ENCODE peak calls at places on chromosome 1, in five cellular contexts. D is left ventricle myocardium inferior; J is CD8-positive, alpha-beta T cell; Y is pancreas; Z is brain microvascular endothelial cell. E is an unnamed sample.

GRCh38 chr1:199272690-199273089 is 633.9 kb downstream of the PTPRC start:
- DNase-seq in Z (peak; percentile 93), D (no peak), Y (peak; percentile 61), J (no peak), E (peak; percentile 81)

GRCh38 chr1:88422037-88422436 is 262.0 kb upstream of the PKN2 start:
- DNase-seq in J (no peak), Z (no peak), Y (no peak), D (no peak), E (no peak)

GRCh38 chr1:231192620-231193163 is 30.8 kb downstream of the TRIM67 start:
- DNase-seq in Z (no peak), D (peak; percentile 51), J (no peak), Y (peak; percentile 79), E (no peak)

GRCh38 chr1:203291201-203292096 is 13.9 kb upstream of the BTG2 start:
- DNase-seq in Z (no peak), Y (peak; percentile 57), D (no peak), J (no peak), E (no peak)

GRCh38 chr1:19705464-19705863 is 40.8 kb downstream of the HTR6 start:
- DNase-seq in Z (no peak), D (no peak), J (no peak), Y (no peak), E (no peak)

GRCh38 chr1:8040586-8040985 is 14.5 kb upstream of the ERRFI1 start:
- DNase-seq in Y (peak; percentile 88), Z (peak; percentile 97), J (no peak), D (peak; percentile 53), E (peak; percentile 98)

GRCh38 chr1:33099290-33100118 is 18.6 kb downstream of the AZIN2 start:
- DNase-seq in D (no peak), Y (no peak), Z (peak; percentile 100), J (peak; percentile 82), E (peak; percentile 100)

GRCh38 chr1:153699116-153699515 is 20.6 kb downstream of the NPR1 start:
- DNase-seq in Y (no peak), Z (peak; percentile 16), J (no peak), D (no peak), E (no peak)

GRCh38 chr1:100430368-100430767 is 78.1 kb downstream of the CDC14A start:
- DNase-seq in D (no peak), J (no peak), Z (no peak), Y (no peak), E (no peak)

GRCh38 chr1:244801246-244801645 is 34.2 kb upstream of the COX20 start:
- DNase-seq in Z (peak; percentile 12), Y (peak; percentile 31), D (no peak), J (peak; percentile 71), E (no peak)

GRCh38 chr1:61370177-61370907 is 288.0 kb downstream of the NFIA start:
- DNase-seq in Z (no peak), D (no peak), J (no peak), Y (no peak), E (no peak)

GRCh38 chr1:24714859-24715520 is 30.3 kb upstream of the CLIC4 start:
- DNase-seq in J (no peak), Y (no peak), Z (no peak), D (no peak), E (no peak)

GRCh38 chr1:84771895-84772294 is 81.6 kb upstream of the SSX2IP start:
- DNase-seq in D (no peak), Y (no peak), J (no peak), Z (no peak), E (no peak)

GRCh38 chr1:86812286-86812685 is 101.6 kb downstream of the SELENOF start:
- DNase-seq in Y (no peak), Z (no peak), J (no peak), D (no peak), E (no peak)

GRCh38 chr1:153341431-153341934 is 7.2 kb downstream of the PGLYRP4 start:
- DNase-seq in J (no peak), Z (no peak), D (no peak), Y (no peak), E (no peak)

GRCh38 chr1:157773723-157774350 is 3.1 kb downstream of the FCRL2 start:
- DNase-seq in J (no peak), Y (no peak), Z (no peak), D (no peak), E (no peak)

GRCh38 chr1:155513300-155513926 is 49.2 kb downstream of the ASH1L start:
- DNase-seq in Z (peak; percentile 16), D (no peak), J (no peak), Y (no peak), E (no peak)

GRCh38 chr1:159960721-159961381 is 6.8 kb upstream of the SLAMF9 start:
- DNase-seq in Z (peak; percentile 7), Y (no peak), J (no peak), D (peak; percentile 33), E (peak; percentile 46)

GRCh38 chr1:117534995-117535467 is 70.8 kb upstream of the TENT5C start:
- DNase-seq in Y (peak; percentile 66), Z (peak; percentile 62), D (no peak), J (peak; percentile 69), E (peak; percentile 30)

GRCh38 chr1:9909222-9910046 is 635 bp downstream of the CTNNBIP1 start:
- DNase-seq in Z (no peak), D (peak; percentile 23), Y (peak; percentile 51), J (peak; percentile 60), E (no peak)

GRCh38 chr1:85577421-85578320 is 2.9 kb upstream of the CCN1 start:
- DNase-seq in Z (peak; percentile 83), D (peak; percentile 39), Y (peak; percentile 22), J (no peak), E (peak; percentile 58)

GRCh38 chr1:108816049-108816882 is 40.6 kb downstream of the AKNAD1 start:
- DNase-seq in Z (peak; percentile 91), J (no peak), Y (peak; percentile 76), D (peak; percentile 66), E (peak; percentile 71)

GRCh38 chr1:165827199-165828102 is at the start of gene UCK2:
- DNase-seq in Z (peak; percentile 64), D (peak; percentile 77), Y (peak; percentile 86), J (peak; percentile 74), E (no peak)

GRCh38 chr1:86773331-86774288 is 69.2 kb downstream of the SH3GLB1 start:
- DNase-seq in Y (no peak), D (no peak), J (no peak), Z (no peak), E (no peak)

GRCh38 chr1:176119549-176119948 is 87.5 kb downstream of the COP1 start:
- DNase-seq in J (no peak), Y (no peak), Z (no peak), D (no peak), E (no peak)

GRCh38 chr1:57468661-57469523 is 45.0 kb upstream of the DAB1 start:
- DNase-seq in J (no peak), Y (no peak), D (no peak), Z (peak; percentile 6), E (peak; percentile 44)

GRCh38 chr1:109618614-109619404 is 607 bp downstream of the GNAT2 start:
- DNase-seq in D (no peak), J (no peak), Y (peak; percentile 18), Z (no peak), E (no peak)

GRCh38 chr1:170716835-170717429 is 53.0 kb downstream of the PRRX1 start:
- DNase-seq in Z (no peak), D (no peak), Y (no peak), J (no peak), E (no peak)

DNA sequence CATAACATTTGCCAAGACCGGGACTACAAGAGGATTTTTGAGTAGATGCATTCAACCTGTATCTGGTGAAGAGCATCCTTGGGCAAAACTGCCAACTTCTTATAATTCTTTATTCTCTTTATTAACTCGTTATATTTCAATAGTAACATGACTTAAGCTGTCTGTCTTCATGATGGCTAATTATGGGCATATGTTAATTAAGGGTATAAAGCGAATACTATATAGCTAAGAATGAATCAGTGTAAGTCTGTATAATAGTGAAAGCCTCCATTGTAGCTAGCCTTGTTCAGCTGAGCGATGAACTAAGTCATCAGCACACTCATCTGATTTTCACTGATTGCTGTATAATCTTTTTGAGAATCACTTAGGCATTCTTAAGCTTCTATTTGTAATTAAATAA is 41.9 kb downstream of the XCL1 start:
- DNase-seq in Y (no peak), J (no peak), D (no peak), Z (no peak), E (no peak)
- H3K4me3 ChIP-seq in Y (no peak overlapping the region), J (no peak overlapping the region), D (no peak overlapping the region), Z (no peak overlapping the region), E (no peak overlapping the region)

DNA sequence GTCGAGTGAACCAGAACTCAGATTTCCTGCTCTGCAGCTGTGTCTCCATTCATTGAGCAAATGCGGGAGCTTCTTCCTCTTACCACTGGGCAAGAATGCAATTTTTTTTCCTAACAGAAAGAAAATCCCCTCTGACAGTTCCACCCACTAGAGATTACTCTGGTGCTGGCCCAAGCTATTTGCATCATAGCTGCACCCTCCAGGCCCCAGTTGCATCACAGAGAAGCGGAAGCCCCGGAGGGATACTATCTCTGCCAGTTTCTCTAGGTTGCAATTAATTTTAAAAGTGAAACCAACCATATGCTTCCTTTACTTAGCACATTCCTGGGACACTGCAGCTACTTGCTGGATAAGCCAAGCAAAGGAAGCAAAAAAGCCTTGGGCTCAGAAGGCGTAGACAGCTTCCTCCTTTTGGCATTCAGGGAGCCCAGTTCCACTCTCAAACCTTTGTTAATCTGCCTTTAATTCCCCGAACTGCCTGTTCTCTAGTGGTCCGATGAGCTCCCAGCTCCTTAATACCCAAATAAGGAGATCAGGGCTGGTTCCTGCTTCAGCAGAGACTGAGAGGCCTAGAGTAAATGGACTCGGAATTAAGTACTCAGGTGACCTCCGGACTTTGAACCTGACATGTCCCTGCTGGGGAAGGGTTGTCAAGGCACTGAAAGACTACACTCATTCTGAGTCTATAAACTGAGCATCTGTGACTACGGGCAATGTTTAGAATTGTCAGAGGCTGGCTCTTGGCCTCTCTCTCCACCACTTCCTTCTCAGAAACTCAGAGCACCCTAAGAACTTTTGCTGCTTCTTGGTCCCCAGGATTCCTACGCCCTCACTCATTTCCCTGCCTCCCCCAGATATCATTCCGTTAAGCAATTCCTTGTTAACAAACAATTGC is 72.5 kb upstream of the TNFSF18 start:
- DNase-seq in Z (peak; percentile 79), Y (peak; percentile 26), D (peak; percentile 64), J (no peak), E (peak; percentile 92)
- H3K4me3 ChIP-seq in Z (no peak overlapping the region), Y (no peak overlapping the region), D (peak overlapping the region; percentile 48), J (no peak overlapping the region), E (peak overlapping the region; percentile 25)

DNA sequence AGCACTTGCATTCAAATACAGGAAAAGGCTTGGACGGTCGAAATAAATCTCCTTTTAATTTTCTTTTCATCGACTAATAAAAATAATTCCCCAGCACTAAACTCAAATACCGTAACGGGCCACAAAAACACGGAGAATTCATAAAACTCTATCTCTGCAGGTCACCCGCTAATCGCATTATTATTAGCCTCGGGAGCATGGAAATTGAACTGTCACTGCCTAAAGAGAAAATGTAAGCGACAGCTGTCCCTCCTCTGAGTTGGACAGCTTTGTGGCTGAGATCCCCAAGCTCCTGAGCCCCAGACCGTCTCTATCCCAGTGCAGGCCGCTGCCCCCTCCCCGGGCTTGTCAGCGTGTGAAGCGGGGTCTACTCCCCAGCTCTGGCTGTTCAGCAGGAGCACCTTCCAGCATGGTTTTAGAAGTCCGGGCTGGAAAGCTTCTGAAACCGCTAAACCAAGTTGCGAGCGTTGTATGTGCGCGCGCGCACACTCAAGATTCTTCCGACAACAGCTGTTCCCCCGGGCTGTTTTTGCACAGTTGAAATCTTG is 1.8 kb downstream of the TBX15 start:
- DNase-seq in Y (no peak), J (no peak), Z (no peak), D (no peak), E (no peak)
- H3K4me3 ChIP-seq in Y (no peak overlapping the region), J (no peak overlapping the region), Z (peak overlapping the region; percentile 64), D (peak overlapping the region; percentile 65), E (peak overlapping the region; percentile 73)

DNA sequence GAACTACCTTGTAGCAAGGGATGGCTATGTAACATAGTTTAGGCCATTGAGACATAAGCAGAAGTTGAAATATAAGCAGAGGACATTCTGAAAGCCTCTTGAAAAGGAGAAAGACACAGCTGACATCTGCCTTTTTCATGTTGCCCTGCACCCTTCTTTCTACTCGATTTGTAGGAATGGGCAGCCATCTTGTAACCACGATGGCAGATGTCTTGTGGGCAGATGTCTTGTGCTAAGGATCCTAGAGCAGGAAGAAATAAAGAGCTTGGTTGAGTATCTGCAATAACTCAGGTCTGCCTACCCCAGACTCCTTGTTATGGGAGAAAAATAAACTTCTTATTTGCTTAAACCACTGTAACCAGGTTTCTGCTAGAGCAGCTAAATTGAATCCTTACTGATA is 351.0 kb downstream of the PDE4B start:
- DNase-seq in D (no peak), J (no peak), Y (no peak), Z (no peak), E (no peak)
- H3K4me3 ChIP-seq in D (no peak overlapping the region), J (no peak overlapping the region), Y (no peak overlapping the region), Z (no peak overlapping the region), E (no peak overlapping the region)

E was measured in skeletal muscle cell.